ENCODE peak calls at places on chromosomes 3 and 15, in nine cellular contexts. One of them, this sample, is unnamed.

GRCh38 chr15:34203936-34204335 is 6.0 kb downstream of the KATNBL1 start:
- DNase-seq in GM20000: no peak
- DNase-seq in activated CD4-positive, alpha-beta memory T cell treated with anti-CD3 and anti-CD28 coated beads, Interleukin-2, amount 10 ng/mL, durations not matched to agents 7 days and 5 days: no peak
- DNase-seq in hypothalamus: no peak
- DNase-seq in fibroblast of lung: no peak
- DNase-seq in dermis microvascular lymphatic vessel endothelial cell: no peak
- DNase-seq in Calu3: no peak
- DNase-seq in NCI-H1417: no peak
- DNase-seq in NCI-H1092 treated with DMSO at 0.1 percent for 48 hours: no peak
- DNase-seq in this sample: no peak

GRCh38 chr15:78875107-78875914 is 2.6 kb downstream of the MORF4L1 start:
- DNase-seq in GM20000: no peak
- DNase-seq in activated CD4-positive, alpha-beta memory T cell treated with anti-CD3 and anti-CD28 coated beads, Interleukin-2, amount 10 ng/mL, durations not matched to agents 7 days and 5 days: peak; percentile 22
- DNase-seq in hypothalamus: no peak
- DNase-seq in fibroblast of lung: no peak
- DNase-seq in dermis microvascular lymphatic vessel endothelial cell: no peak
- DNase-seq in Calu3: peak; percentile 39
- DNase-seq in NCI-H1417: peak; percentile 41
- DNase-seq in NCI-H1092 treated with DMSO at 0.1 percent for 48 hours: no peak
- DNase-seq in this sample: no peak

GRCh38 chr3:190101320-190102117 is 19.2 kb downstream of the P3H2 start:
- DNase-seq in GM20000: no peak
- DNase-seq in activated CD4-positive, alpha-beta memory T cell treated with anti-CD3 and anti-CD28 coated beads, Interleukin-2, amount 10 ng/mL, durations not matched to agents 7 days and 5 days: no peak
- DNase-seq in hypothalamus: no peak
- DNase-seq in fibroblast of lung: peak; percentile 89
- DNase-seq in dermis microvascular lymphatic vessel endothelial cell: no peak
- DNase-seq in Calu3: no peak
- DNase-seq in NCI-H1417: no peak
- DNase-seq in NCI-H1092 treated with DMSO at 0.1 percent for 48 hours: no peak
- DNase-seq in this sample: no peak

GRCh38 chr3:65979152-65979551 is 59.6 kb downstream of the MAGI1 start:
- DNase-seq in GM20000: no peak
- DNase-seq in activated CD4-positive, alpha-beta memory T cell treated with anti-CD3 and anti-CD28 coated beads, Interleukin-2, amount 10 ng/mL, durations not matched to agents 7 days and 5 days: no peak
- DNase-seq in hypothalamus: no peak
- DNase-seq in fibroblast of lung: peak; percentile 87
- DNase-seq in dermis microvascular lymphatic vessel endothelial cell: no peak
- DNase-seq in Calu3: no peak
- DNase-seq in NCI-H1417: no peak
- DNase-seq in NCI-H1092 treated with DMSO at 0.1 percent for 48 hours: no peak
- DNase-seq in this sample: no peak

GRCh38 chr3:98657429-98657828 is 64.0 kb upstream of the CPOX start:
- DNase-seq in GM20000: peak; percentile 54
- DNase-seq in activated CD4-positive, alpha-beta memory T cell treated with anti-CD3 and anti-CD28 coated beads, Interleukin-2, amount 10 ng/mL, durations not matched to agents 7 days and 5 days: peak; percentile 51
- DNase-seq in hypothalamus: no peak
- DNase-seq in fibroblast of lung: peak; percentile 1
- DNase-seq in dermis microvascular lymphatic vessel endothelial cell: no peak
- DNase-seq in Calu3: peak; percentile 42
- DNase-seq in NCI-H1417: peak; percentile 8
- DNase-seq in NCI-H1092 treated with DMSO at 0.1 percent for 48 hours: peak; percentile 6
- DNase-seq in this sample: peak; percentile 46

GRCh38 chr15:87038404-87038803 is 958.7 kb downstream of the AGBL1 start:
- DNase-seq in GM20000: no peak
- DNase-seq in activated CD4-positive, alpha-beta memory T cell treated with anti-CD3 and anti-CD28 coated beads, Interleukin-2, amount 10 ng/mL, durations not matched to agents 7 days and 5 days: no peak
- DNase-seq in hypothalamus: no peak
- DNase-seq in fibroblast of lung: no peak
- DNase-seq in dermis microvascular lymphatic vessel endothelial cell: no peak
- DNase-seq in Calu3: no peak
- DNase-seq in NCI-H1417: no peak
- DNase-seq in NCI-H1092 treated with DMSO at 0.1 percent for 48 hours: no peak
- DNase-seq in this sample: no peak

GRCh38 chr15:85443593-85444328 is 63.4 kb downstream of the AKAP13 start:
- DNase-seq in GM20000: no peak
- DNase-seq in activated CD4-positive, alpha-beta memory T cell treated with anti-CD3 and anti-CD28 coated beads, Interleukin-2, amount 10 ng/mL, durations not matched to agents 7 days and 5 days: peak; percentile 39
- DNase-seq in hypothalamus: no peak
- DNase-seq in fibroblast of lung: peak; percentile 65
- DNase-seq in dermis microvascular lymphatic vessel endothelial cell: peak; percentile 89
- DNase-seq in Calu3: peak; percentile 53
- DNase-seq in NCI-H1417: peak; percentile 92
- DNase-seq in NCI-H1092 treated with DMSO at 0.1 percent for 48 hours: no peak
- DNase-seq in this sample: peak; percentile 96

GRCh38 chr3:167929937-167930336 is 165.8 kb downstream of the GOLIM4 start:
- DNase-seq in GM20000: no peak
- DNase-seq in activated CD4-positive, alpha-beta memory T cell treated with anti-CD3 and anti-CD28 coated beads, Interleukin-2, amount 10 ng/mL, durations not matched to agents 7 days and 5 days: no peak
- DNase-seq in hypothalamus: no peak
- DNase-seq in fibroblast of lung: no peak
- DNase-seq in dermis microvascular lymphatic vessel endothelial cell: no peak
- DNase-seq in Calu3: no peak
- DNase-seq in NCI-H1417: peak; percentile 45
- DNase-seq in NCI-H1092 treated with DMSO at 0.1 percent for 48 hours: peak; percentile 8
- DNase-seq in this sample: no peak

GRCh38 chr3:59052803-59053411 is 3.1 kb upstream of the CFAP20DC start:
- DNase-seq in GM20000: peak; percentile 40
- DNase-seq in activated CD4-positive, alpha-beta memory T cell treated with anti-CD3 and anti-CD28 coated beads, Interleukin-2, amount 10 ng/mL, durations not matched to agents 7 days and 5 days: no peak
- DNase-seq in hypothalamus: no peak
- DNase-seq in fibroblast of lung: peak; percentile 27
- DNase-seq in dermis microvascular lymphatic vessel endothelial cell: peak; percentile 22
- DNase-seq in Calu3: peak; percentile 19
- DNase-seq in NCI-H1417: peak; percentile 38
- DNase-seq in NCI-H1092 treated with DMSO at 0.1 percent for 48 hours: no peak
- DNase-seq in this sample: peak; percentile 54

GRCh38 chr3:170572665-170573253 is 13.1 kb downstream of the SLC7A14 start:
- DNase-seq in GM20000: peak; percentile 45
- DNase-seq in activated CD4-positive, alpha-beta memory T cell treated with anti-CD3 and anti-CD28 coated beads, Interleukin-2, amount 10 ng/mL, durations not matched to agents 7 days and 5 days: no peak
- DNase-seq in hypothalamus: no peak
- DNase-seq in fibroblast of lung: peak; percentile 80
- DNase-seq in dermis microvascular lymphatic vessel endothelial cell: peak; percentile 50
- DNase-seq in Calu3: peak; percentile 26
- DNase-seq in NCI-H1417: no peak
- DNase-seq in NCI-H1092 treated with DMSO at 0.1 percent for 48 hours: no peak
- DNase-seq in this sample: peak; percentile 24

GRCh38 chr3:49256152-49256551 is 20.9 kb downstream of the C3orf62 start:
- DNase-seq in GM20000: no peak
- DNase-seq in activated CD4-positive, alpha-beta memory T cell treated with anti-CD3 and anti-CD28 coated beads, Interleukin-2, amount 10 ng/mL, durations not matched to agents 7 days and 5 days: no peak
- DNase-seq in hypothalamus: no peak
- DNase-seq in fibroblast of lung: no peak
- DNase-seq in dermis microvascular lymphatic vessel endothelial cell: no peak
- DNase-seq in Calu3: no peak
- DNase-seq in NCI-H1417: no peak
- DNase-seq in NCI-H1092 treated with DMSO at 0.1 percent for 48 hours: no peak
- DNase-seq in this sample: no peak

GRCh38 chr3:179768080-179768479 is 115.2 kb downstream of the USP13 start:
- DNase-seq in GM20000: no peak
- DNase-seq in activated CD4-positive, alpha-beta memory T cell treated with anti-CD3 and anti-CD28 coated beads, Interleukin-2, amount 10 ng/mL, durations not matched to agents 7 days and 5 days: no peak
- DNase-seq in hypothalamus: no peak
- DNase-seq in fibroblast of lung: peak; percentile 75
- DNase-seq in dermis microvascular lymphatic vessel endothelial cell: no peak
- DNase-seq in Calu3: peak; percentile 53
- DNase-seq in NCI-H1417: peak; percentile 70
- DNase-seq in NCI-H1092 treated with DMSO at 0.1 percent for 48 hours: no peak
- DNase-seq in this sample: peak; percentile 20

GRCh38 chr3:101963902-101964362 is 114.6 kb downstream of the NFKBIZ start:
- DNase-seq in GM20000: no peak
- DNase-seq in activated CD4-positive, alpha-beta memory T cell treated with anti-CD3 and anti-CD28 coated beads, Interleukin-2, amount 10 ng/mL, durations not matched to agents 7 days and 5 days: no peak
- DNase-seq in hypothalamus: no peak
- DNase-seq in fibroblast of lung: peak; percentile 82
- DNase-seq in dermis microvascular lymphatic vessel endothelial cell: no peak
- DNase-seq in Calu3: no peak
- DNase-seq in NCI-H1417: no peak
- DNase-seq in NCI-H1092 treated with DMSO at 0.1 percent for 48 hours: no peak
- DNase-seq in this sample: no peak

GRCh38 chr3:38543602-38544001 is 47.5 kb downstream of the EXOG start:
- DNase-seq in GM20000: no peak
- DNase-seq in activated CD4-positive, alpha-beta memory T cell treated with anti-CD3 and anti-CD28 coated beads, Interleukin-2, amount 10 ng/mL, durations not matched to agents 7 days and 5 days: no peak
- DNase-seq in hypothalamus: no peak
- DNase-seq in fibroblast of lung: no peak
- DNase-seq in dermis microvascular lymphatic vessel endothelial cell: no peak
- DNase-seq in Calu3: no peak
- DNase-seq in NCI-H1417: no peak
- DNase-seq in NCI-H1092 treated with DMSO at 0.1 percent for 48 hours: no peak
- DNase-seq in this sample: no peak

GRCh38 chr3:125187599-125187910 is 25.0 kb downstream of the SLC12A8 start:
- DNase-seq in GM20000: no peak
- DNase-seq in activated CD4-positive, alpha-beta memory T cell treated with anti-CD3 and anti-CD28 coated beads, Interleukin-2, amount 10 ng/mL, durations not matched to agents 7 days and 5 days: no peak
- DNase-seq in hypothalamus: no peak
- DNase-seq in fibroblast of lung: no peak
- DNase-seq in dermis microvascular lymphatic vessel endothelial cell: no peak
- DNase-seq in Calu3: no peak
- DNase-seq in NCI-H1417: no peak
- DNase-seq in NCI-H1092 treated with DMSO at 0.1 percent for 48 hours: no peak
- DNase-seq in this sample: no peak

GRCh38 chr15:89400997-89401590 is 66.5 kb upstream of the POLG start:
- DNase-seq in GM20000: peak; percentile 25
- DNase-seq in activated CD4-positive, alpha-beta memory T cell treated with anti-CD3 and anti-CD28 coated beads, Interleukin-2, amount 10 ng/mL, durations not matched to agents 7 days and 5 days: no peak
- DNase-seq in hypothalamus: no peak
- DNase-seq in fibroblast of lung: no peak
- DNase-seq in dermis microvascular lymphatic vessel endothelial cell: no peak
- DNase-seq in Calu3: no peak
- DNase-seq in NCI-H1417: peak; percentile 63
- DNase-seq in NCI-H1092 treated with DMSO at 0.1 percent for 48 hours: no peak
- DNase-seq in this sample: no peak

GRCh38 chr3:111541911-111542483 is at the start of gene CD96:
- DNase-seq in GM20000: peak; percentile 22
- DNase-seq in activated CD4-positive, alpha-beta memory T cell treated with anti-CD3 and anti-CD28 coated beads, Interleukin-2, amount 10 ng/mL, durations not matched to agents 7 days and 5 days: peak; percentile 77
- DNase-seq in hypothalamus: no peak
- DNase-seq in fibroblast of lung: peak; percentile 63
- DNase-seq in dermis microvascular lymphatic vessel endothelial cell: no peak
- DNase-seq in Calu3: no peak
- DNase-seq in NCI-H1417: no peak
- DNase-seq in NCI-H1092 treated with DMSO at 0.1 percent for 48 hours: no peak
- DNase-seq in this sample: no peak

GRCh38 chr3:188976407-188976806 is 195.4 kb upstream of the TPRG1 start:
- DNase-seq in GM20000: no peak
- DNase-seq in activated CD4-positive, alpha-beta memory T cell treated with anti-CD3 and anti-CD28 coated beads, Interleukin-2, amount 10 ng/mL, durations not matched to agents 7 days and 5 days: no peak
- DNase-seq in hypothalamus: no peak
- DNase-seq in fibroblast of lung: no peak
- DNase-seq in dermis microvascular lymphatic vessel endothelial cell: no peak
- DNase-seq in Calu3: no peak
- DNase-seq in NCI-H1417: no peak
- DNase-seq in NCI-H1092 treated with DMSO at 0.1 percent for 48 hours: no peak
- DNase-seq in this sample: no peak

GRCh38 chr3:72812201-72812600 is 36.0 kb downstream of the SHQ1 start:
- DNase-seq in GM20000: no peak
- DNase-seq in activated CD4-positive, alpha-beta memory T cell treated with anti-CD3 and anti-CD28 coated beads, Interleukin-2, amount 10 ng/mL, durations not matched to agents 7 days and 5 days: no peak
- DNase-seq in hypothalamus: no peak
- DNase-seq in fibroblast of lung: no peak
- DNase-seq in dermis microvascular lymphatic vessel endothelial cell: no peak
- DNase-seq in Calu3: no peak
- DNase-seq in NCI-H1417: no peak
- DNase-seq in NCI-H1092 treated with DMSO at 0.1 percent for 48 hours: no peak
- DNase-seq in this sample: no peak

GRCh38 chr3:170290194-170290593 is 67.3 kb upstream of the SKIL start:
- DNase-seq in GM20000: no peak
- DNase-seq in activated CD4-positive, alpha-beta memory T cell treated with anti-CD3 and anti-CD28 coated beads, Interleukin-2, amount 10 ng/mL, durations not matched to agents 7 days and 5 days: no peak
- DNase-seq in hypothalamus: no peak
- DNase-seq in fibroblast of lung: no peak
- DNase-seq in dermis microvascular lymphatic vessel endothelial cell: no peak
- DNase-seq in Calu3: no peak
- DNase-seq in NCI-H1417: no peak
- DNase-seq in NCI-H1092 treated with DMSO at 0.1 percent for 48 hours: no peak
- DNase-seq in this sample: no peak

GRCh38 chr3:195031574-195032003 is 239.4 kb downstream of the XXYLT1 start:
- DNase-seq in GM20000: no peak
- DNase-seq in activated CD4-positive, alpha-beta memory T cell treated with anti-CD3 and anti-CD28 coated beads, Interleukin-2, amount 10 ng/mL, durations not matched to agents 7 days and 5 days: no peak
- DNase-seq in hypothalamus: no peak
- DNase-seq in fibroblast of lung: no peak
- DNase-seq in dermis microvascular lymphatic vessel endothelial cell: peak; percentile 86
- DNase-seq in Calu3: no peak
- DNase-seq in NCI-H1417: peak; percentile 53
- DNase-seq in NCI-H1092 treated with DMSO at 0.1 percent for 48 hours: no peak
- DNase-seq in this sample: no peak

GRCh38 chr3:171001957-171002694 is 24.4 kb downstream of the SLC2A2 start:
- DNase-seq in GM20000: no peak
- DNase-seq in activated CD4-positive, alpha-beta memory T cell treated with anti-CD3 and anti-CD28 coated beads, Interleukin-2, amount 10 ng/mL, durations not matched to agents 7 days and 5 days: no peak
- DNase-seq in hypothalamus: no peak
- DNase-seq in fibroblast of lung: peak; percentile 68
- DNase-seq in dermis microvascular lymphatic vessel endothelial cell: no peak
- DNase-seq in Calu3: peak; percentile 81
- DNase-seq in NCI-H1417: no peak
- DNase-seq in NCI-H1092 treated with DMSO at 0.1 percent for 48 hours: no peak
- DNase-seq in this sample: peak; percentile 14

GRCh38 chr3:122392868-122393844 is 9.2 kb downstream of the FAM162A start:
- DNase-seq in GM20000: peak; percentile 34
- DNase-seq in activated CD4-positive, alpha-beta memory T cell treated with anti-CD3 and anti-CD28 coated beads, Interleukin-2, amount 10 ng/mL, durations not matched to agents 7 days and 5 days: peak; percentile 23
- DNase-seq in hypothalamus: no peak
- DNase-seq in fibroblast of lung: peak; percentile 60
- DNase-seq in dermis microvascular lymphatic vessel endothelial cell: peak; percentile 48
- DNase-seq in Calu3: no peak
- DNase-seq in NCI-H1417: peak; percentile 55
- DNase-seq in NCI-H1092 treated with DMSO at 0.1 percent for 48 hours: peak; percentile 24
- DNase-seq in this sample: peak; percentile 49

GRCh38 chr3:9779721-9780450 is 10.1 kb upstream of the CAMK1 start:
- DNase-seq in GM20000: peak; percentile 61
- DNase-seq in activated CD4-positive, alpha-beta memory T cell treated with anti-CD3 and anti-CD28 coated beads, Interleukin-2, amount 10 ng/mL, durations not matched to agents 7 days and 5 days: peak; percentile 61
- DNase-seq in hypothalamus: no peak
- DNase-seq in fibroblast of lung: no peak
- DNase-seq in dermis microvascular lymphatic vessel endothelial cell: no peak
- DNase-seq in Calu3: no peak
- DNase-seq in NCI-H1417: no peak
- DNase-seq in NCI-H1092 treated with DMSO at 0.1 percent for 48 hours: no peak
- DNase-seq in this sample: no peak

GRCh38 chr15:80217327-80217900 is 34.6 kb downstream of the CTXND1 start:
- DNase-seq in GM20000: no peak
- DNase-seq in activated CD4-positive, alpha-beta memory T cell treated with anti-CD3 and anti-CD28 coated beads, Interleukin-2, amount 10 ng/mL, durations not matched to agents 7 days and 5 days: no peak
- DNase-seq in hypothalamus: no peak
- DNase-seq in fibroblast of lung: no peak
- DNase-seq in dermis microvascular lymphatic vessel endothelial cell: no peak
- DNase-seq in Calu3: no peak
- DNase-seq in NCI-H1417: no peak
- DNase-seq in NCI-H1092 treated with DMSO at 0.1 percent for 48 hours: no peak
- DNase-seq in this sample: no peak

GRCh38 chr15:68683551-68683950 is 104.8 kb downstream of the CORO2B start:
- DNase-seq in GM20000: no peak
- DNase-seq in activated CD4-positive, alpha-beta memory T cell treated with anti-CD3 and anti-CD28 coated beads, Interleukin-2, amount 10 ng/mL, durations not matched to agents 7 days and 5 days: no peak
- DNase-seq in hypothalamus: no peak
- DNase-seq in fibroblast of lung: no peak
- DNase-seq in dermis microvascular lymphatic vessel endothelial cell: no peak
- DNase-seq in Calu3: no peak
- DNase-seq in NCI-H1417: no peak
- DNase-seq in NCI-H1092 treated with DMSO at 0.1 percent for 48 hours: no peak
- DNase-seq in this sample: no peak

GRCh38 chr3:141066593-141066860 is 15.4 kb downstream of the SPSB4 start:
- DNase-seq in GM20000: no peak
- DNase-seq in activated CD4-positive, alpha-beta memory T cell treated with anti-CD3 and anti-CD28 coated beads, Interleukin-2, amount 10 ng/mL, durations not matched to agents 7 days and 5 days: no peak
- DNase-seq in hypothalamus: no peak
- DNase-seq in fibroblast of lung: no peak
- DNase-seq in dermis microvascular lymphatic vessel endothelial cell: no peak
- DNase-seq in Calu3: no peak
- DNase-seq in NCI-H1417: no peak
- DNase-seq in NCI-H1092 treated with DMSO at 0.1 percent for 48 hours: no peak
- DNase-seq in this sample: no peak